ENCODE peak calls at places on chromosomes 3 and 15, in seven cellular contexts. M is neural crest cell, G is coronary artery, W is HFF-Myc, J is epithelial cell of esophagus, T is IMR-90, N is AG04450. A is an unnamed sample.

GRCh38 chr15:28975766-28976179 is 90.0 kb downstream of the APBA2 start:
- DNase-seq in M (peak; percentile 70), G (no peak), W (no peak), J (peak; percentile 64), T (peak; percentile 55), N (no peak), A (peak; percentile 61)

GRCh38 chr15:59052915-59053407 is 52.0 kb upstream of the CCNB2 start:
- DNase-seq in M (no peak), G (no peak), W (no peak), J (no peak), T (no peak), N (no peak), A (no peak)

GRCh38 chr3:15427981-15428380 is 583 bp downstream of the EAF1 start:
- DNase-seq in M (no peak), G (no peak), W (no peak), J (no peak), T (no peak), N (no peak), A (no peak)

GRCh38 chr3:124126446-124127017 is 134.6 kb upstream of the ROPN1 start:
- DNase-seq in M (no peak), G (no peak), W (no peak), J (no peak), T (no peak), N (no peak), A (no peak)

GRCh38 chr3:161821591-161821990 is 325.0 kb downstream of the OTOL1 start:
- DNase-seq in M (no peak), G (no peak), W (no peak), J (no peak), T (no peak), N (no peak), A (no peak)

GRCh38 chr3:98151241-98151640 is 4.0 kb downstream of the OR5H14 start:
- DNase-seq in M (no peak), G (no peak), W (no peak), J (peak; percentile 12), T (no peak), N (no peak), A (no peak)

GRCh38 chr3:127786358-127787070 is 35.8 kb downstream of the MGLL start:
- DNase-seq in M (no peak), G (no peak), W (peak; percentile 54), J (no peak), T (peak; percentile 62), N (peak; percentile 43), A (no peak)

GRCh38 chr3:58025824-58026579 is 17.8 kb downstream of the FLNB start:
- DNase-seq in M (no peak), G (no peak), W (no peak), J (peak; percentile 68), T (peak; percentile 68), N (no peak), A (peak; percentile 36)

GRCh38 chr3:65265511-65265910 is 577.7 kb upstream of the ADAMTS9 start:
- DNase-seq in M (no peak), G (no peak), W (no peak), J (no peak), T (no peak), N (no peak), A (no peak)

GRCh38 chr3:8548502-8549300 is 47.1 kb downstream of the LMCD1 start:
- DNase-seq in M (no peak), G (no peak), W (no peak), J (no peak), T (no peak), N (no peak), A (no peak)

GRCh38 chr3:30779686-30780287 is 114.7 kb downstream of the GADL1 start:
- DNase-seq in M (no peak), G (no peak), W (peak; percentile 32), J (peak; percentile 49), T (peak; percentile 38), N (no peak), A (peak; percentile 28)

GRCh38 chr3:35680866-35681650 is 41.7 kb downstream of the ARPP21 start:
- DNase-seq in M (no peak), G (no peak), W (no peak), J (no peak), T (no peak), N (no peak), A (no peak)

GRCh38 chr3:134066539-134067310 is 37.0 kb upstream of the SLCO2A1 start:
- DNase-seq in M (no peak), G (peak; percentile 59), W (no peak), J (no peak), T (no peak), N (no peak), A (no peak)

GRCh38 chr3:31132132-31132769 is 237.8 kb upstream of the GADL1 start:
- DNase-seq in M (no peak), G (no peak), W (peak; percentile 25), J (peak; percentile 72), T (peak; percentile 53), N (peak; percentile 2), A (no peak)

GRCh38 chr3:72538070-72538745 is 310.0 kb downstream of the SHQ1 start:
- DNase-seq in M (no peak), G (no peak), W (no peak), J (peak; percentile 54), T (no peak), N (no peak), A (no peak)

DNA sequence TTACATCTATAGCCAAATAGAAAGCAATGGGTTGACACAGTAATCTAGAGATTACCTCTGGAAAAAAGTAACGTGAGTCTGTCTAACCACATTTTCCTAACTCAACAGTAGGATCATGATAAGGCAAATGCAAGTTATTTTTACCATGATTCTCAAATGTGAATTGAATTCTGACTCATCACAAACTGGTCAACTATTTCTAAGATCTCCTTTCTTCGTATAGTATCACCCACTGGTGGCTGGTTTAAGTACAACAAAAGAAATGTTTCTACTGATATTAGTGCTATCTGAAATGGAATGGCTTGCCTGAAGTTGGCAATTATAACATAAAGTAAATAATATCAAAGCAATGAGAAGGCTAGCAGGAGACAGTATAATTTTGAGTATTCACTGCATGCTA is 102.2 kb downstream of the ABI3BP start:
- DNase-seq in M (no peak), G (no peak), W (no peak), J (peak; percentile 64), T (peak; percentile 82), N (no peak), A (no peak)
- TF ChIP-seq CTCF in M (no peak), G (no peak), W (no peak), J (no peak), T (peak; percentile 66), N (peak; percentile 69), A (no peak)

GRCh38 chr15:34794590-34795206 is 651 bp downstream of the ACTC1 start:
- DNase-seq in M (no peak), G (no peak), W (no peak), J (no peak), T (no peak), N (no peak), A (no peak)

GRCh38 chr15:34793071-34793470 is 2.3 kb downstream of the ACTC1 start:
- DNase-seq in M (no peak), G (no peak), W (no peak), J (no peak), T (no peak), N (no peak), A (no peak)

GRCh38 chr15:34793901-34794300 is 1.4 kb downstream of the ACTC1 start:
- DNase-seq in M (no peak), G (no peak), W (no peak), J (no peak), T (no peak), N (no peak), A (no peak)

GRCh38 chr15:34796847-34797246 is 1.5 kb upstream of the ACTC1 start:
- DNase-seq in M (no peak), G (no peak), W (no peak), J (no peak), T (no peak), N (no peak), A (no peak)

GRCh38 chr15:34795267-34796081 is at the start of gene ACTC1:
- DNase-seq in M (peak; percentile 32), G (peak; percentile 78), W (no peak), J (peak; percentile 54), T (peak; percentile 52), N (no peak), A (peak; percentile 70)
- TF ChIP-seq CTCF in M (no peak), G (no peak), W (no peak), J (no peak), T (peak; percentile 39), N (no peak), A (no peak)

GRCh38 chr3:10952525-10952924 is 40.0 kb upstream of the SLC6A1 start:
- DNase-seq in M (no peak), G (no peak), W (no peak), J (no peak), T (no peak), N (no peak), A (no peak)

GRCh38 chr3:10949197-10949596 is 43.4 kb upstream of the SLC6A1 start:
- DNase-seq in M (no peak), G (no peak), W (no peak), J (no peak), T (no peak), N (no peak), A (no peak)

GRCh38 chr3:10951295-10951926 is 41.1 kb upstream of the SLC6A1 start:
- DNase-seq in M (no peak), G (no peak), W (no peak), J (no peak), T (no peak), N (no peak), A (no peak)

GRCh38 chr3:10948326-10948725 is 44.2 kb upstream of the SLC6A1 start:
- DNase-seq in M (no peak), G (no peak), W (no peak), J (no peak), T (no peak), N (no peak), A (no peak)

DNA sequence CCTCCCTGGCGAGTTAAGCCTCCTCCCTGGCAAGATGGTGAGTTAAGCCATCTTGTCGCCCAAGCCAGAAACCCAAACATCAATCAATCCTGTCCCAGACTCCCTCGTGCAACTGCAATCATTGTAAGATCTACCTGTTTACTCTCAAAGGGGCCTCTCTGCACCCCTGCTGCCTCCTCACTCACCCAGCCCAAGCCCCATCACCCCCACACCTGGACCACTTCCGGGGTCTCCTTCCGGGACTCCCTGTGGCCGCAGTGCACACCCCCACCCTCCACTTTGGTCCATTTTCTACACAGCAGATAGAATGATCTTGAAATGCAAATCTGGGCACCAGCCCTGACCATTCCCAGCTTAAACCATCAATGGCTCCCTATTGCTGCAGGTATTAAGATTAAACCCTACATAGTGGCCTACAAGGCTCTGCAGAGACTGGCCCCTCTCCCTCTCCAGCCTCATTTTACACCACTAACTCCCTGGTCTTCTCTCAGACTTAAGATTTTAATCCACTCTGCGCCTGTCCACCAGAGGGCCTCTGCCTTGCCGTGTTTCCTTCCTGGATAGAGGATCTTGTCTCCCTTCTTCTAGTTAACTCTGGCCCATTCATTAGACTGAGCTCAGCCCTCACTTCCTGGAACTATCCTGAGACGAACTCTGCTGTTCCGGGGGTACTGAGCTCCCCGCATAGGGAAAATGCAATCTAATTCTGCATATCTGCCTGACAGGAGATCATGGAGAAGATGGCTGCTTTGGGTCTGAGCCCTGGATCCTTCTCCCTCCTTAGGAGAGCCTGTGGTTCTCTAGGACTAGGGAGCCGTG is 41.9 kb upstream of the SLC6A1 start:
- DNase-seq in M (peak; percentile 36), G (no peak), W (no peak), J (peak; percentile 58), T (peak; percentile 42), N (peak; percentile 7), A (peak; percentile 55)
- TF ChIP-seq CTCF in M (peak; percentile 73), G (peak; percentile 28), W (peak; percentile 61), J (peak; percentile 72), T (peak; percentile 58), N (peak; percentile 72), A (peak; percentile 61)

DNA sequence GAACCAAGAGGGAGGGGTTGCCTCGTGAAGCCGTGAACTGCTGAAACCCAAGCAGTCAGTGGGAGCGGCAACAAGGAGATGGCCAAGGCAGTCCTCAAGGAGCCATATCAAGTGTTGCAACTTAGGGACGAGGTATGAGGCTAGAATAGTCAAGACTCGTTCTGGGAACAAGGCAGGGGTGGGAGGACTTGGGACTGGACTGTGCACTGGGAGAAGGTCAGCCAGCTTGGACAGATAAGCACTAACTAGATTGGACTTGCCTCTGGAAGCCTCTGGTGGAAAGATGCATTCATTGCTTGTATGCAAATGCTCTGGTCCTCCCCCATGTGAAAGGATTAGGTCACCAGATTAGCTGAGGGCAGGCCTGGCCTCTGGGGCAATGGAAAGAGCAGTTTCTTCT is 123.3 kb upstream of the CTNNB1 start:
- DNase-seq in M (no peak), G (no peak), W (no peak), J (peak; percentile 31), T (no peak), N (no peak), A (no peak)
- TF ChIP-seq CTCF in M (no peak), G (no peak), W (no peak), J (no peak), T (no peak), N (no peak), A (no peak)